ENCODE peak calls at places on chromosome 1, in six cellular contexts. V is brain microvascular endothelial cell; Q is H7; X is SK-N-MC; Y is naive thymus-derived CD4-positive, alpha-beta T cell; U is Peyer's patch. S is an unnamed sample.

GRCh38 chr1:191588905-191589304 is 569.4 kb upstream of the RGS18 start:
- DNase-seq in X (no peak), U (no peak), Y (no peak), Q (no peak), V (no peak), S (no peak)

GRCh38 chr1:153387785-153388184 is 3.1 kb downstream of the S100A8 start:
- DNase-seq in X (no peak), Y (no peak), V (no peak), Q (no peak), U (no peak), S (no peak)

GRCh38 chr1:184970691-184971161 is 3.6 kb downstream of the NIBAN1 start:
- DNase-seq in Q (no peak), X (no peak), V (no peak), U (no peak), Y (no peak), S (no peak)

GRCh38 chr1:69827732-69828131 is 260.0 kb downstream of the LRRC7 start:
- DNase-seq in U (no peak), Y (no peak), Q (no peak), X (no peak), V (no peak), S (no peak)

GRCh38 chr1:22024485-22025367 is 23.3 kb downstream of the CELA3A start:
- DNase-seq in Y (peak; percentile 84), Q (peak; percentile 74), V (peak; percentile 87), U (peak; percentile 70), X (peak; percentile 69), S (peak; percentile 72)

GRCh38 chr1:234369784-234370183 is 3.5 kb upstream of the COA6 start:
- DNase-seq in V (no peak), X (peak; percentile 76), Q (no peak), Y (no peak), U (no peak), S (no peak)

GRCh38 chr1:200468264-200469001 is 58.6 kb upstream of the ZNF281 start:
- DNase-seq in V (no peak), Y (no peak), Q (no peak), X (no peak), U (no peak), S (no peak)

GRCh38 chr1:12549460-12550349 is 68.3 kb downstream of the DHRS3 start:
- DNase-seq in Y (no peak), Q (peak; percentile 58), U (peak; percentile 84), V (peak; percentile 99), X (no peak), S (no peak)

GRCh38 chr1:166165661-166166399 is 971 bp downstream of the FAM78B start:
- DNase-seq in X (no peak), Y (no peak), Q (peak; percentile 80), U (peak; percentile 60), V (no peak), S (peak; percentile 56)

GRCh38 chr1:157173900-157174410 is 35.8 kb upstream of the ETV3 start:
- DNase-seq in V (no peak), Y (no peak), Q (no peak), X (no peak), U (no peak), S (no peak)

GRCh38 chr1:9202240-9202870 is 32.2 kb upstream of the H6PD start:
- DNase-seq in V (peak; percentile 41), Q (no peak), X (no peak), U (no peak), Y (no peak), S (no peak)
- H3K4me3 ChIP-seq in V (peak overlapping the region; percentile 89), Q (peak overlapping the region; percentile 17), X (peak overlapping the region; percentile 60), U (no peak overlapping the region), Y (no peak overlapping the region), S (no peak overlapping the region)

GRCh38 chr1:209622841-209623829 is 29.1 kb downstream of the LAMB3 start:
- DNase-seq in Q (no peak), V (no peak), Y (no peak), U (no peak), X (no peak), S (no peak)

GRCh38 chr1:209621741-209622655 is 30.2 kb downstream of the LAMB3 start:
- DNase-seq in X (no peak), V (no peak), Q (no peak), Y (no peak), U (no peak), S (no peak)

GRCh38 chr1:209620484-209620879 is 31.7 kb downstream of the LAMB3 start:
- DNase-seq in X (peak; percentile 98), Q (no peak), U (no peak), V (no peak), Y (no peak), S (no peak)

GRCh38 chr1:209619696-209620483 is 32.3 kb downstream of the LAMB3 start:
- DNase-seq in Q (no peak), Y (no peak), X (no peak), V (no peak), U (no peak), S (no peak)

DNA sequence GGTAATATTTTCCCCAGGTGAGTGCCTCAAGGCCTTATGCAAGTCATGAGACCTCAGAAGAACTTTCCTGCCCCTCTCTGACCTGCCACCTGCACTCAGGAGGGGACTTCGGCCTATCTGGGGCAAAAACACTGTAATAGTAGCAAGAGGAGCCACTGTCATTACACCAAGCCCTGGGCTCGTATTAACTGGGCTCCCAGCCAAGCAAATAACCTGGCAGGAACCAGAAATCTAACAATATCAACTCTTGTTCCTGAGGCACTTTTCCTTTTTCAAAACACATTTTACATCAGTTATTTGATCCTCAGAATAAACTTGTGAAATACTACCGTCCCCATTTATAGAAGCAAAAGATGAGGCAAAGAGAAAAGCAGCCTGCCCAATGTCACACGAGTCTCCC is 30.9 kb downstream of the LAMB3 start:
- DNase-seq in V (no peak), X (no peak), U (no peak), Y (no peak), Q (no peak), S (no peak)
- H3K4me3 ChIP-seq in V (no peak overlapping the region), X (peak overlapping the region; percentile 55), U (no peak overlapping the region), Y (no peak overlapping the region), Q (no peak overlapping the region), S (no peak overlapping the region)

GRCh38 chr1:7747605-7748004 is 23.5 kb upstream of the VAMP3 start:
- DNase-seq in X (no peak), U (no peak), V (no peak), Y (no peak), Q (no peak), S (no peak)
- H3K4me3 ChIP-seq in X (no peak overlapping the region), U (no peak overlapping the region), V (no peak overlapping the region), Y (no peak overlapping the region), Q (no peak overlapping the region), S (no peak overlapping the region)

DNA sequence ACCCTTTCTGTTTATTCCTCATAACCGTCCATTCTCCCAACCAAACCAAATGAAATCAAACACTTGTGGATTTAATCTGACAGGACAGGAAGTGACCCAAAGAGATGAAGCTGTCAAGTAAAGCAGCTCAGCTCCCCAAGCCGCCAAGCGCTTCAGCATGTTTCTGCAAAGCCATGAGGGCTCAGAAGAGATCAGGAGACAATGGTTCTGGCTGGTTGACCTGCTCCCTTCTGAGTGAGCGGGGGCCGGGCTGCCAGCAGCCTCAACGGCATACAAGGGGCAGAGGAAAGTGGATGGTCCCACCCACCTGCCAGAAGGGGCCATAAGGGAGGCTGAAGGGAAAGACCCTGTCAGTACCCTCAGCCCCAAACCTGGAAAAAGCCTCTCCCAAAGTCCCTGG is 45.3 kb downstream of the SLC45A1 start:
- DNase-seq in Y (no peak), Q (peak; percentile 43), U (no peak), V (no peak), X (no peak), S (no peak)
- H3K4me3 ChIP-seq in Y (no peak overlapping the region), Q (no peak overlapping the region), U (no peak overlapping the region), V (no peak overlapping the region), X (peak overlapping the region; percentile 66), S (no peak overlapping the region)

GRCh38 chr1:164308101-164308500 is 250.9 kb upstream of the PBX1 start:
- DNase-seq in Y (no peak), V (no peak), X (no peak), Q (no peak), U (no peak), S (no peak)

GRCh38 chr1:164311376-164311775 is 247.6 kb upstream of the PBX1 start:
- DNase-seq in X (peak; percentile 70), Q (no peak), Y (no peak), U (no peak), V (no peak), S (no peak)

GRCh38 chr1:164310166-164310565 is 248.8 kb upstream of the PBX1 start:
- DNase-seq in X (no peak), U (no peak), V (peak; percentile 18), Y (no peak), Q (no peak), S (no peak)
- H3K4me3 ChIP-seq in X (no peak overlapping the region), U (no peak overlapping the region), V (no peak overlapping the region), Y (no peak overlapping the region), Q (no peak overlapping the region), S (no peak overlapping the region)

DNA sequence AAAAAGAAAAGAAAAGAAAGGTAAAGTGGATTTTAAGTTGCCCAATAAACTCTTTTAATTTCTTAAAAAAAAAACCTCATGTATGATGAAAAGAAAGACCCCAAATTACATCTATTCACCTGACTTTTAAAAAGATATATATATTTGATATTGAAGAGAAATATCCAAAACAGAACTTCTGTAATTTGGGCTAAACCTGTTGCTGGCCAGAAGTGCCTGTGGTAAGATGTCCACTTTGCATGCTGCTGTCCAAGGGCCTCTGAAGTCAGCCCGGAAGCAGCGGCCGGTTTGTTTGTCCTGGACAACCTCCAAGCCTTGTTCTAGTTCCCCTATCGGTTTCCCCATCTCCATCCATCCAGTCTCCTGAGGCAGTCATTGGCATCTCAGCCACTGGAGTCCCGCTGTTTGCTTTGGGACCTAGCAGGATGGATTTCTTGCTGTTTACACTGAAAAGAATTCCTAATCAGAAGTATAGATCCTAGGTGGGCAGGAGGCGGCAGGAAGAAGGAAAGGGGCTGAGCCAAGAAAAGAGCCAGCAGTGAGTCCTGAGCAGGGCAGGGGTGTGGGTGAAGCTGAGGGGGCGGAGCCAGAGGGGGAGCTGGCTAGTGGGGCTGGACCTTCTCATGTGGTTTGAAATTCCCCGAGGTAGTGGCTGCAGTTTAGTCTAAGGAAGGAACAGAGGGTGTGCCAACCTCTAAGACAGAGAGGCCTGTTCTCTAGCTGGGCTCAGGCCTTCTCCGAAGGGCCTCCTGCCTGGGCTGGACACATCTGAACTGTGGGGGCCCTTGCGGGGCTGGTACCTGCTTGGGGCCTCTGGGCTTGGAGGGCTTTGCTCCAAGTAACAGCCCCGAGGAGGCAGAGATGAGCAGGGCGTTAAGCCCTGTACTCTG is 3.3 kb downstream of the NCMAP start:
- DNase-seq in X (no peak), Q (peak; percentile 89), V (peak; percentile 82), U (no peak), Y (no peak), S (no peak)
- H3K4me3 ChIP-seq in X (no peak overlapping the region), Q (no peak overlapping the region), V (no peak overlapping the region), U (no peak overlapping the region), Y (no peak overlapping the region), S (no peak overlapping the region)

S was measured in GM06990.